ENCODE peak calls at places on chromosomes 13 and 19, in four cellular contexts. One of them, this sample, is unnamed. For H3K9me3 and H3K4me1, the result is how much of the 10 kb centered on the place peaks cover.

GRCh38 chr19:4360081-4360569 is 16.8 kb downstream of the MPND start:
- DNase-seq in GM12878: no peak
- DNase-seq in H1: no peak
- DNase-seq in HepG2: no peak
- DNase-seq in this sample: no peak

GRCh38 chr19:50861496-50862286 is 7.0 kb downstream of the KLK3 start:
- DNase-seq in GM12878: no peak
- DNase-seq in H1: no peak
- DNase-seq in HepG2: no peak
- DNase-seq in this sample: no peak

GRCh38 chr19:6026390-6026897 is 48.5 kb upstream of the RANBP3 start:
- DNase-seq in GM12878: no peak
- DNase-seq in H1: no peak
- DNase-seq in HepG2: no peak
- DNase-seq in this sample: no peak

GRCh38 chr19:17334414-17335409 is at the start of gene ANO8:
- DNase-seq in GM12878: peak
- DNase-seq in H1: peak
- DNase-seq in HepG2: peak
- DNase-seq in this sample: peak

GRCh38 chr13:53136554-53136953 is 107.9 kb downstream of the OLFM4 start:
- DNase-seq in GM12878: no peak
- DNase-seq in H1: no peak
- DNase-seq in HepG2: no peak
- DNase-seq in this sample: no peak

GRCh38 chr13:100262404-100262803 is 173.5 kb downstream of the PCCA start:
- DNase-seq in GM12878: no peak
- DNase-seq in H1: no peak
- DNase-seq in HepG2: no peak
- DNase-seq in this sample: no peak

GRCh38 chr19:30558793-30559192 is 186.6 kb downstream of the ZNF536 start:
- DNase-seq in GM12878: no peak
- DNase-seq in H1: no peak
- DNase-seq in HepG2: no peak
- DNase-seq in this sample: no peak

GRCh38 chr19:15299568-15300409 is 32.5 kb downstream of the BRD4 start:
- DNase-seq in GM12878: no peak
- DNase-seq in H1: no peak
- DNase-seq in HepG2: no peak
- DNase-seq in this sample: no peak

GRCh38 chr19:1251233-1251502 is 2.8 kb downstream of the MIDN start:
- DNase-seq in GM12878: no peak
- DNase-seq in H1: no peak
- DNase-seq in HepG2: peak
- DNase-seq in this sample: no peak

GRCh38 chr19:3788991-3789778 is 3.0 kb upstream of the MATK start:
- DNase-seq in GM12878: no peak
- DNase-seq in H1: no peak
- DNase-seq in HepG2: no peak
- DNase-seq in this sample: no peak

GRCh38 chr13:26254583-26255102 is 714 bp downstream of the CDK8 start:
- DNase-seq in GM12878: no peak
- DNase-seq in H1: no peak
- DNase-seq in HepG2: peak
- DNase-seq in this sample: peak

GRCh38 chr13:24050796-24051715 is 109.5 kb upstream of the SPATA13 start:
- DNase-seq in GM12878: no peak
- DNase-seq in H1: no peak
- DNase-seq in HepG2: no peak
- DNase-seq in this sample: no peak

GRCh38 chr13:23572836-23573235 is 2.6 kb downstream of the TNFRSF19 start:
- DNase-seq in GM12878: no peak
- DNase-seq in H1: no peak
- DNase-seq in HepG2: peak
- DNase-seq in this sample: no peak

GRCh38 chr13:52348983-52349780 is 56.8 kb downstream of the THSD1 start:
- DNase-seq in GM12878: no peak
- DNase-seq in H1: no peak
- DNase-seq in HepG2: no peak
- DNase-seq in this sample: no peak

GRCh38 chr13:20399961-20400360 is 125.7 kb downstream of the CRYL1 start:
- DNase-seq in GM12878: no peak
- DNase-seq in H1: no peak
- DNase-seq in HepG2: no peak
- DNase-seq in this sample: no peak

GRCh38 chr13:43908156-43909126 is 28.7 kb downstream of the LACC1 start:
- DNase-seq in GM12878: no peak
- DNase-seq in H1: no peak
- DNase-seq in HepG2: peak
- DNase-seq in this sample: no peak

GRCh38 chr13:84096221-84096620 is 213.9 kb upstream of the SLITRK1 start:
- DNase-seq in GM12878: no peak
- DNase-seq in H1: no peak
- DNase-seq in HepG2: no peak
- DNase-seq in this sample: no peak

GRCh38 chr19:42207767-42208259 is 9.7 kb downstream of the DEDD2 start:
- DNase-seq in GM12878: no peak
- DNase-seq in H1: no peak
- DNase-seq in HepG2: no peak
- DNase-seq in this sample: no peak

GRCh38 chr19:49855676-49856573 is 5.0 kb downstream of the PTOV1 start:
- DNase-seq in GM12878: no peak
- DNase-seq in H1: no peak
- DNase-seq in HepG2: no peak
- DNase-seq in this sample: no peak

GRCh38 chr19:6632002-6632621 is 37.8 kb downstream of the TNFSF14 start:
- DNase-seq in GM12878: peak
- DNase-seq in H1: no peak
- DNase-seq in HepG2: peak
- DNase-seq in this sample: peak

GRCh38 chr13:111424134-111424533 is 103.7 kb downstream of the TEX29 start:
- DNase-seq in GM12878: no peak
- DNase-seq in H1: no peak
- DNase-seq in HepG2: no peak
- DNase-seq in this sample: no peak

GRCh38 chr19:18313398-18313797 is 9.5 kb downstream of the LSM4 start:
- DNase-seq in GM12878: no peak
- DNase-seq in H1: no peak
- DNase-seq in HepG2: no peak
- DNase-seq in this sample: no peak

GRCh38 chr13:43878897-43879322 is 630 bp downstream of the CCDC122 start:
- DNase-seq in GM12878: peak
- DNase-seq in H1: no peak
- DNase-seq in HepG2: peak
- DNase-seq in this sample: no peak

GRCh38 chr19:12726988-12727316 is 3.2 kb upstream of the TNPO2 start:
- DNase-seq in GM12878: no peak
- DNase-seq in H1: no peak
- DNase-seq in HepG2: no peak
- DNase-seq in this sample: no peak

GRCh38 chr13:19957320-19958118 is 1.0 kb upstream of the ZMYM2 start:
- DNase-seq in GM12878: peak
- DNase-seq in H1: no peak
- DNase-seq in HepG2: no peak
- DNase-seq in this sample: peak

GRCh38 chr13:88063741-88064140 is 392.6 kb downstream of the SLITRK5 start:
- DNase-seq in GM12878: no peak
- DNase-seq in H1: no peak
- DNase-seq in HepG2: no peak
- DNase-seq in this sample: no peak

GRCh38 chr13:110242615-110243014 is 64.3 kb downstream of the COL4A1 start:
- DNase-seq in GM12878: no peak
- DNase-seq in H1: no peak
- DNase-seq in HepG2: no peak
- DNase-seq in this sample: no peak

GRCh38 chr13:59677966-59678814 is 485.5 kb downstream of the DIAPH3 start:
- DNase-seq in GM12878: no peak
- DNase-seq in H1: no peak
- DNase-seq in HepG2: peak
- DNase-seq in this sample: peak

GRCh38 chr13:50451609-50452008 is 391.9 kb downstream of the DLEU7 start:
- DNase-seq in GM12878: no peak
- DNase-seq in H1: no peak
- DNase-seq in HepG2: no peak
- DNase-seq in this sample: no peak

GRCh38 chr19:58248886-58249285 is 20.2 kb downstream of the ZNF544 start:
- DNase-seq in GM12878: no peak
- DNase-seq in H1: no peak
- DNase-seq in HepG2: no peak
- DNase-seq in this sample: no peak

GRCh38 chr19:58243351-58243750 is 14.6 kb downstream of the ZNF544 start:
- DNase-seq in GM12878: no peak
- DNase-seq in H1: no peak
- DNase-seq in HepG2: no peak
- DNase-seq in this sample: no peak
- H3K9me3 ChIP-seq in GM12878: half or more
- H3K9me3 ChIP-seq in H1: under half
- H3K9me3 ChIP-seq in HepG2: half or more
- H3K9me3 ChIP-seq in this sample: under half

GRCh38 chr13:46142692-46143238 is 37.9 kb upstream of the CPB2 start:
- DNase-seq in GM12878: no peak
- DNase-seq in H1: no peak
- DNase-seq in HepG2: peak
- DNase-seq in this sample: no peak
- TF ChIP-seq SUZ12 in GM12878: no peak
- TF ChIP-seq SUZ12 in H1: no peak
- TF ChIP-seq SUZ12 in HepG2: no peak
- TF ChIP-seq SUZ12 in this sample: no peak

DNA sequence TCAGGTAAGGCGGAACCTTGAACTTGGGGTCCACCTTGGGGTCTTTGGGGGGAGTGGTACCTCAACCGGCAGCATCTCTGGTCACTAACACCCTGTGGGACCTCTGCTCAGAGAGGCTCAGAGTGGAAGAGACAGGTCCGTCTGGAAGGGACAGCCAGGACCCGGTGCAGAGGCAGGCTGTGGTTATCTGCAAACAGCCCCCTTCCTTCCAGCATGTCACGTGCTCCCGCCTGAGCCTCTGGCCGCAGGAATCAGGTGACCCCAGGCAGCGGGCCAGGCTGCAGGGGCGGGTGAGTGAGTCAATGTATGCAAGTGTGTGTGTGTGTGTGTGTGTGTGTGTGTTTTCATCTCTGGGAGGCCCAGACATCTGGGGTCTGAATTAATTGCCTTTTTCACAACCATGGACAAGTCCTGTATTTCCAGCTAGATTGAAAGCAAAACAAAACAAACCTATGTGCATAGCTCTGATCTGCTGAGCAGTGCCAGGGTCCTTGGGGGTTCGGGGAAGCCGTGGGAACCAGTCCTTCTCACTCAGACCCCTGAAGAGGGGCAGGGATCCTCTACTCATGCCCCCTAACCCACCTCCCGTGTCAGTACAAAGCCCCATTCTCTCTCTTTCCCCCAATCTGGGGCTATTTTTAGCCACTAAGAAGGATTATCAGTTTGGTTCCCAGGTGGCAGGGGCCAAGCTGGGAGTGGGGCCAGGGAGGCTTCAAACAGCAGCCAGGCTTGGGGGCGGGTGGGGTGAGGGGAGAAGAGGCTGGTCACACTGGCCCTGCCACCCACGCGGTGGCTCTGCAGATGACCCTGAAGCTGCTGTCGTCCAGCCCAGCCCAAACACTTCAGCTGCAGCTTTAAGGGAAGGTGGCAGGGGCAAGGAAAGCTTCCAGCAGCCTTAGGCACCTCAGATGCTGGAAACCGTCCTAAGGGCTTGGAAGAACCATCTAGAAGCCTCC is 31.4 kb downstream of the CERS4 start:
- DNase-seq in GM12878: peak
- DNase-seq in H1: peak
- DNase-seq in HepG2: peak
- DNase-seq in this sample: peak
- H3K4me1 ChIP-seq in GM12878: under half
- H3K4me1 ChIP-seq in H1: under half
- H3K4me1 ChIP-seq in HepG2: half or more
- H3K4me1 ChIP-seq in this sample: under half

DNA sequence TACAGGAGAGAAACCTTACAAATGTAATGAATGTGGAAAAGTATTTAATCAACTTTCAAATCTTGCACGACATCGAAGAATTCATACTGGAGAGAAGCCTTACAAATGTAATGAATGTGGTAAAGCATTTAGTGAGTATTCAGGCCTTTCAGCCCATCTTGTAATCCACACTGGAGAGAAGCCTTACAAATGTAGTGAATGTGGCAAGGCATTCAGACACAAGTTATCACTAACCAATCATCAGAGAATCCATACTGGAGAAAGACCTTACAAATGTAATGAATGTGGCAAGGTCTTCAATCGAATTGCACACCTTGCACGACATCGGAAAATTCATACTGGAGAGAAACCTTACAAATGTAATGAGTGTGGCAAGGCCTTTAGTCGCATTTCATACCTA is 13.6 kb upstream of the ZNF610 start:
- DNase-seq in GM12878: no peak
- DNase-seq in H1: no peak
- DNase-seq in HepG2: no peak
- DNase-seq in this sample: no peak
- H3K9me3 ChIP-seq in GM12878: under half
- H3K9me3 ChIP-seq in H1: half or more
- H3K9me3 ChIP-seq in HepG2: half or more
- H3K9me3 ChIP-seq in this sample: half or more

GRCh38 chr19:39407644-39408391 is 1.2 kb downstream of the ZFP36 start:
- DNase-seq in GM12878: no peak
- DNase-seq in H1: no peak
- DNase-seq in HepG2: no peak
- DNase-seq in this sample: no peak
- TF ChIP-seq SUZ12 in GM12878: no peak
- TF ChIP-seq SUZ12 in H1: no peak
- TF ChIP-seq SUZ12 in HepG2: no peak
- TF ChIP-seq SUZ12 in this sample: no peak

GRCh38 chr13:33182729-33183128 is 102.8 kb downstream of the STARD13 start:
- DNase-seq in GM12878: no peak
- DNase-seq in H1: no peak
- DNase-seq in HepG2: no peak
- DNase-seq in this sample: no peak
- H3K4me1 ChIP-seq in GM12878: under half
- H3K4me1 ChIP-seq in H1: under half
- H3K4me1 ChIP-seq in HepG2: under half
- H3K4me1 ChIP-seq in this sample: under half

GRCh38 chr19:40023969-40024368 is 27.1 kb downstream of the ZNF546 start:
- DNase-seq in GM12878: no peak
- DNase-seq in H1: no peak
- DNase-seq in HepG2: no peak
- DNase-seq in this sample: no peak
- H3K9me3 ChIP-seq in GM12878: under half
- H3K9me3 ChIP-seq in H1: under half
- H3K9me3 ChIP-seq in HepG2: half or more
- H3K9me3 ChIP-seq in this sample: under half